ENCODE peak calls at places on chromosome 5, in six cellular contexts. J, F, A, Y, I and N are unnamed samples.

GRCh38 chr5:1925111-1926070 is 42.7 kb upstream of the IRX4 start:
- DNase-seq in F (no peak), Y (no peak), A (no peak), I (no peak), J (no peak), N (no peak)

GRCh38 chr5:125408582-125409069 is 662.2 kb upstream of the ZNF608 start:
- DNase-seq in A (no peak), F (peak), J (no peak), Y (peak), I (no peak), N (no peak)

GRCh38 chr5:110770286-110770685 is 31.5 kb downstream of the SLC25A46 start:
- DNase-seq in Y (no peak), J (no peak), I (no peak), A (no peak), F (no peak), N (no peak)

GRCh38 chr5:168552146-168552545 is 23.0 kb downstream of the FBLL1 start:
- DNase-seq in A (no peak), F (no peak), Y (peak), J (no peak), I (no peak), N (no peak)

GRCh38 chr5:87536365-87536764 is 123.6 kb upstream of the CCNH start:
- DNase-seq in J (no peak), F (no peak), A (no peak), Y (no peak), I (no peak), N (no peak)

GRCh38 chr5:139473565-139473964 is 2.8 kb downstream of the SMIM33 start:
- DNase-seq in A (peak), F (no peak), I (peak), Y (peak), J (no peak), N (no peak)

GRCh38 chr5:68464424-68464823 is 248.9 kb downstream of the PIK3R1 start:
- DNase-seq in J (no peak), Y (no peak), F (peak), I (no peak), A (no peak), N (no peak)

GRCh38 chr5:151208481-151208914 is 15.4 kb downstream of the CCDC69 start:
- DNase-seq in F (no peak), I (no peak), Y (no peak), A (peak), J (peak), N (no peak)

GRCh38 chr5:12795333-12795663 is 891.1 kb upstream of the CTNND2 start:
- DNase-seq in J (no peak), A (no peak), Y (no peak), F (no peak), I (no peak), N (no peak)

GRCh38 chr5:139684881-139685749 is 37.0 kb downstream of the CXXC5 start:
- DNase-seq in Y (no peak), J (peak), I (no peak), F (no peak), A (peak), N (no peak)

GRCh38 chr5:76310208-76310607 is 92.9 kb upstream of the IQGAP2 start:
- DNase-seq in A (no peak), I (no peak), J (no peak), F (no peak), Y (no peak), N (no peak)

GRCh38 chr5:158154226-158155005 is 295.5 kb upstream of the CLINT1 start:
- DNase-seq in I (no peak), F (no peak), A (no peak), J (no peak), Y (peak), N (no peak)

GRCh38 chr5:142324377-142324870 is 397 bp downstream of the SPRY4 start:
- DNase-seq in J (no peak), F (no peak), A (no peak), I (no peak), Y (no peak), N (no peak)

GRCh38 chr5:95818181-95819147 is 4.1 kb downstream of the GLRX start:
- DNase-seq in Y (no peak), I (peak), A (no peak), F (peak), J (no peak), N (no peak)

GRCh38 chr5:173795601-173796000 is 92.5 kb upstream of the CPEB4 start:
- DNase-seq in Y (no peak), I (no peak), A (no peak), J (peak), F (no peak), N (no peak)

GRCh38 chr5:40321514-40321913 is 358.2 kb upstream of the PTGER4 start:
- DNase-seq in I (no peak), A (no peak), F (no peak), J (no peak), Y (no peak), N (no peak)

GRCh38 chr5:102799017-102799416 is 43.9 kb downstream of the PAM start:
- DNase-seq in F (no peak), I (no peak), A (no peak), Y (no peak), J (no peak), N (no peak)

GRCh38 chr5:37370550-37370863 is 399 bp downstream of the NUP155 start:
- DNase-seq in I (no peak), A (peak), J (no peak), F (no peak), Y (no peak), N (no peak)

GRCh38 chr5:1665231-1665630 is 134.4 kb downstream of the MRPL36 start:
- DNase-seq in A (no peak), Y (no peak), F (no peak), I (peak), J (no peak), N (no peak)

GRCh38 chr5:132896685-132897084 is 23.2 kb downstream of the LEAP2 start:
- DNase-seq in A (no peak), F (no peak), I (peak), Y (no peak), J (no peak), N (no peak)

GRCh38 chr5:7488734-7489133 is 92.8 kb downstream of the ADCY2 start:
- DNase-seq in A (no peak), F (no peak), I (no peak), J (no peak), Y (no peak), N (no peak)

GRCh38 chr5:139600336-139600949 is 39.3 kb downstream of the UBE2D2 start:
- DNase-seq in Y (no peak), J (no peak), I (no peak), F (no peak), A (no peak), N (no peak)

GRCh38 chr5:14036514-14036913 is 92.0 kb upstream of the DNAH5 start:
- DNase-seq in F (no peak), J (no peak), A (no peak), I (no peak), Y (peak), N (no peak)

GRCh38 chr5:14121552-14121951 is 21.6 kb upstream of the TRIO start:
- DNase-seq in I (no peak), A (peak), Y (no peak), F (no peak), J (no peak), N (no peak)

GRCh38 chr5:176629853-176630680 is at the start of the genes EIF4E1B and SNCB:
- DNase-seq in J (peak), Y (peak), A (peak), F (peak), I (peak), N (peak)

GRCh38 chr5:138635268-138635667 is 60.1 kb upstream of the HSPA9 start:
- DNase-seq in I (no peak), J (no peak), Y (no peak), F (no peak), A (no peak), N (no peak)

GRCh38 chr5:6827815-6828214 is 114.6 kb downstream of the TENT4A start:
- DNase-seq in A (no peak), J (no peak), F (peak), Y (no peak), I (peak), N (no peak)

GRCh38 chr5:52999357-52999949 is 10.3 kb downstream of the ITGA2 start:
- DNase-seq in J (no peak), A (no peak), Y (peak), I (no peak), F (no peak), N (no peak)

GRCh38 chr5:128773378-128773777 is 191.9 kb upstream of the SLC27A6 start:
- DNase-seq in J (no peak), I (no peak), A (no peak), Y (no peak), F (no peak), N (no peak)

GRCh38 chr5:329106-329757 is 7.7 kb downstream of the AHRR start:
- DNase-seq in F (no peak), J (no peak), A (no peak), Y (no peak), I (no peak), N (no peak)

GRCh38 chr5:161299053-161299452 is 247.5 kb downstream of the GABRB2 start:
- DNase-seq in F (no peak), J (no peak), Y (no peak), I (no peak), A (no peak), N (no peak)

GRCh38 chr5:33241826-33242225 is 198.9 kb upstream of the TARS1 start:
- DNase-seq in A (no peak), I (no peak), F (no peak), Y (no peak), J (no peak), N (no peak)

GRCh38 chr5:172439785-172440480 is 14.4 kb downstream of the SH3PXD2B start:
- DNase-seq in I (no peak), Y (peak), A (no peak), J (peak), F (no peak), N (no peak)

GRCh38 chr5:80754900-80755299 is 100.1 kb upstream of the DHFR start:
- DNase-seq in I (peak), J (no peak), Y (no peak), A (peak), F (peak), N (peak)

GRCh38 chr5:78009937-78010527 is 233.9 kb upstream of the TBCA start:
- DNase-seq in I (no peak), F (no peak), Y (peak), A (no peak), J (no peak), N (no peak)